ENCODE peak calls at places on chromosomes 12 and 14, in eight cellular contexts. Z is GF-D8; V is NCI-H2081; D is NCI-H1105; C is left kidney; H is HEK293T; M is activated T-helper 1 cell treated with anti-CD3 and anti-CD28 coated beads, Interleukin-2, amount 50 U/mL, for 16 hours; E is T follicular helper cell. B is an unnamed sample.

GRCh38 chr12:10722502-10722904 is 620 bp downstream of the YBX3 start:
- DNase-seq in Z (no peak), V (peak; percentile 52), D (peak; percentile 38), C (peak; percentile 72), H (peak; percentile 35), M (peak; percentile 8), E (peak; percentile 15), B (peak; percentile 75)

GRCh38 chr12:95942532-95943230 is at the start of gene CCDC38:
- DNase-seq in Z (no peak), V (peak; percentile 89), D (peak; percentile 85), C (peak; percentile 87), H (peak; percentile 85), M (peak; percentile 69), E (peak; percentile 75), B (peak; percentile 92)

GRCh38 chr12:24111101-24111500 is 161.6 kb upstream of the SOX5 start:
- DNase-seq in Z (no peak), V (no peak), D (no peak), C (no peak), H (no peak), M (no peak), E (no peak), B (peak; percentile 49)

GRCh38 chr12:101876861-101877815 is at the start of gene DRAM1:
- DNase-seq in Z (peak; percentile 85), V (peak; percentile 52), D (peak; percentile 54), C (peak; percentile 90), H (peak; percentile 81), M (peak; percentile 58), E (peak; percentile 33), B (peak; percentile 87)

GRCh38 chr12:45974171-45974719 is 16.1 kb downstream of the SCAF11 start:
- DNase-seq in Z (no peak), V (no peak), D (no peak), C (no peak), H (no peak), M (no peak), E (no peak), B (no peak)

GRCh38 chr14:96090441-96091148 is 51.4 kb downstream of the C14orf132 start:
- DNase-seq in Z (no peak), V (peak; percentile 75), D (peak; percentile 97), C (peak; percentile 78), H (no peak), M (no peak), E (no peak), B (no peak)

GRCh38 chr14:62126885-62127478 is 364.8 kb downstream of the SNAPC1 start:
- DNase-seq in Z (no peak), V (peak; percentile 53), D (peak; percentile 65), C (peak; percentile 78), H (peak; percentile 49), M (no peak), E (no peak), B (peak; percentile 69)

GRCh38 chr12:122849352-122850047 is 14.2 kb downstream of the HIP1R start:
- DNase-seq in Z (no peak), V (no peak), D (no peak), C (no peak), H (no peak), M (no peak), E (no peak), B (no peak)

GRCh38 chr12:6532927-6533652 is 1.2 kb upstream of the GAPDH start:
- DNase-seq in Z (peak; percentile 43), V (peak; percentile 81), D (peak; percentile 73), C (peak; percentile 93), H (peak; percentile 57), M (no peak), E (no peak), B (peak; percentile 73)

GRCh38 chr14:103008768-103009342 is 48.5 kb downstream of the CDC42BPB start:
- DNase-seq in Z (no peak), V (peak; percentile 40), D (no peak), C (no peak), H (no peak), M (no peak), E (no peak), B (no peak)

GRCh38 chr14:68548194-68549056 is 244.4 kb downstream of the ZFP36L1 start:
- DNase-seq in Z (no peak), V (peak; percentile 43), D (no peak), C (peak; percentile 99), H (peak; percentile 82), M (no peak), E (no peak), B (peak; percentile 53)

GRCh38 chr12:120639771-120640721 is at the start of gene CABP1:
- DNase-seq in Z (no peak), V (peak; percentile 45), D (peak; percentile 45), C (peak; percentile 75), H (peak; percentile 73), M (peak; percentile 63), E (peak; percentile 59), B (peak; percentile 26)

GRCh38 chr14:35821546-35822411 is 4.4 kb upstream of the BRMS1L start:
- DNase-seq in Z (peak; percentile 6), V (peak; percentile 30), D (no peak), C (peak; percentile 63), H (peak; percentile 51), M (no peak), E (no peak), B (peak; percentile 74)

GRCh38 chr12:53786411-53786810 is 34.6 kb upstream of the CISTR start:
- DNase-seq in Z (no peak), V (peak; percentile 8), D (no peak), C (no peak), H (no peak), M (no peak), E (no peak), B (no peak)

GRCh38 chr12:6608592-6609311 is 1.6 kb upstream of the CHD4 start:
- DNase-seq in Z (no peak), V (no peak), D (no peak), C (peak; percentile 58), H (no peak), M (no peak), E (no peak), B (no peak)

GRCh38 chr12:45613306-45613705 is 116.2 kb upstream of the ARID2 start:
- DNase-seq in Z (no peak), V (no peak), D (no peak), C (no peak), H (no peak), M (no peak), E (no peak), B (peak; percentile 3)

GRCh38 chr14:85088231-85088630 is 441.7 kb upstream of the FLRT2 start:
- DNase-seq in Z (no peak), V (no peak), D (no peak), C (no peak), H (no peak), M (no peak), E (no peak), B (no peak)

GRCh38 chr12:52183544-52183910 is 8.3 kb downstream of the KRT80 start:
- DNase-seq in Z (no peak), V (peak; percentile 72), D (no peak), C (no peak), H (no peak), M (no peak), E (no peak), B (no peak)

GRCh38 chr12:12176402-12176801 is 90.4 kb downstream of the LRP6 start:
- DNase-seq in Z (no peak), V (no peak), D (no peak), C (no peak), H (no peak), M (no peak), E (no peak), B (no peak)

GRCh38 chr12:80364056-80364455 is 80.0 kb upstream of the PTPRQ start:
- DNase-seq in Z (no peak), V (no peak), D (no peak), C (no peak), H (no peak), M (no peak), E (no peak), B (no peak)

GRCh38 chr14:103091041-103091882 is 3.3 kb upstream of the EXOC3L4 start:
- DNase-seq in Z (no peak), V (peak; percentile 48), D (no peak), C (peak; percentile 72), H (no peak), M (peak; percentile 65), E (peak; percentile 64), B (peak; percentile 68)